ENCODE peak calls at places on chromosomes 7 and 10, in four cellular contexts. One of them, this sample, is unnamed.

GRCh38 chr10:14749051-14749809 is 25.5 kb downstream of the FAM107B start:
- DNase-seq in activated naive CD8-positive, alpha-beta T cell treated with anti-CD3 and anti-CD28 coated beads for 36 hours: no peak
- DNase-seq in CD8-positive, alpha-beta T cell: no peak
- DNase-seq in ACHN: no peak
- DNase-seq in this sample: no peak

GRCh38 chr7:24720283-24720682 is 37.0 kb downstream of the GSDME start:
- DNase-seq in CD8-positive, alpha-beta T cell: no peak
- DNase-seq in activated naive CD8-positive, alpha-beta T cell treated with anti-CD3 and anti-CD28 coated beads for 36 hours: no peak
- DNase-seq in ACHN: no peak
- DNase-seq in this sample: no peak

GRCh38 chr10:28049286-28049685 is 50.4 kb upstream of the ODAD2 start:
- DNase-seq in ACHN: no peak
- DNase-seq in CD8-positive, alpha-beta T cell: no peak
- DNase-seq in activated naive CD8-positive, alpha-beta T cell treated with anti-CD3 and anti-CD28 coated beads for 36 hours: no peak
- DNase-seq in this sample: no peak

GRCh38 chr7:145289384-145289783 is 453.5 kb upstream of the TPK1 start:
- DNase-seq in ACHN: no peak
- DNase-seq in CD8-positive, alpha-beta T cell: no peak
- DNase-seq in activated naive CD8-positive, alpha-beta T cell treated with anti-CD3 and anti-CD28 coated beads for 36 hours: no peak
- DNase-seq in this sample: no peak

GRCh38 chr10:101226888-101227736 is 2.2 kb downstream of the LBX1 start:
- DNase-seq in activated naive CD8-positive, alpha-beta T cell treated with anti-CD3 and anti-CD28 coated beads for 36 hours: no peak
- DNase-seq in ACHN: no peak
- DNase-seq in CD8-positive, alpha-beta T cell: no peak
- DNase-seq in this sample: no peak

GRCh38 chr10:103470755-103471653 is 8.0 kb downstream of the CALHM3 start:
- DNase-seq in CD8-positive, alpha-beta T cell: peak
- DNase-seq in ACHN: no peak
- DNase-seq in activated naive CD8-positive, alpha-beta T cell treated with anti-CD3 and anti-CD28 coated beads for 36 hours: peak
- DNase-seq in this sample: peak

GRCh38 chr10:4281207-4281825 is 496.3 kb upstream of the KLF6 start:
- DNase-seq in CD8-positive, alpha-beta T cell: no peak
- DNase-seq in ACHN: no peak
- DNase-seq in activated naive CD8-positive, alpha-beta T cell treated with anti-CD3 and anti-CD28 coated beads for 36 hours: no peak
- DNase-seq in this sample: no peak

GRCh38 chr10:8043569-8044306 is 10.8 kb upstream of the GATA3 start:
- DNase-seq in ACHN: no peak
- DNase-seq in activated naive CD8-positive, alpha-beta T cell treated with anti-CD3 and anti-CD28 coated beads for 36 hours: peak
- DNase-seq in CD8-positive, alpha-beta T cell: peak
- DNase-seq in this sample: no peak

GRCh38 chr7:140877249-140877524 is 47.5 kb downstream of the BRAF start:
- DNase-seq in activated naive CD8-positive, alpha-beta T cell treated with anti-CD3 and anti-CD28 coated beads for 36 hours: no peak
- DNase-seq in ACHN: peak
- DNase-seq in CD8-positive, alpha-beta T cell: no peak
- DNase-seq in this sample: no peak

GRCh38 chr7:21261627-21262564 is 166.0 kb upstream of the SP4 start:
- DNase-seq in activated naive CD8-positive, alpha-beta T cell treated with anti-CD3 and anti-CD28 coated beads for 36 hours: peak
- DNase-seq in ACHN: peak
- DNase-seq in CD8-positive, alpha-beta T cell: peak
- DNase-seq in this sample: peak

GRCh38 chr10:4053940-4054339 is 268.9 kb upstream of the KLF6 start:
- DNase-seq in ACHN: no peak
- DNase-seq in CD8-positive, alpha-beta T cell: no peak
- DNase-seq in activated naive CD8-positive, alpha-beta T cell treated with anti-CD3 and anti-CD28 coated beads for 36 hours: no peak
- DNase-seq in this sample: no peak

GRCh38 chr10:21285742-21286311 is 239.7 kb downstream of the SKIDA1 start:
- DNase-seq in activated naive CD8-positive, alpha-beta T cell treated with anti-CD3 and anti-CD28 coated beads for 36 hours: no peak
- DNase-seq in CD8-positive, alpha-beta T cell: no peak
- DNase-seq in ACHN: peak
- DNase-seq in this sample: no peak

GRCh38 chr10:101569465-101569837 is 18.6 kb downstream of the POLL start:
- DNase-seq in CD8-positive, alpha-beta T cell: no peak
- DNase-seq in ACHN: no peak
- DNase-seq in activated naive CD8-positive, alpha-beta T cell treated with anti-CD3 and anti-CD28 coated beads for 36 hours: no peak
- DNase-seq in this sample: no peak

GRCh38 chr10:5288359-5288758 is 76.4 kb upstream of the UCN3 start:
- DNase-seq in activated naive CD8-positive, alpha-beta T cell treated with anti-CD3 and anti-CD28 coated beads for 36 hours: no peak
- DNase-seq in CD8-positive, alpha-beta T cell: no peak
- DNase-seq in ACHN: no peak
- DNase-seq in this sample: no peak

GRCh38 chr7:26863504-26864308 is 684 bp downstream of the SKAP2 start:
- DNase-seq in activated naive CD8-positive, alpha-beta T cell treated with anti-CD3 and anti-CD28 coated beads for 36 hours: peak
- DNase-seq in ACHN: peak
- DNase-seq in CD8-positive, alpha-beta T cell: no peak
- DNase-seq in this sample: peak

GRCh38 chr10:14040787-14041631 is 289.7 kb downstream of the FRMD4A start:
- DNase-seq in CD8-positive, alpha-beta T cell: no peak
- DNase-seq in ACHN: no peak
- DNase-seq in activated naive CD8-positive, alpha-beta T cell treated with anti-CD3 and anti-CD28 coated beads for 36 hours: no peak
- DNase-seq in this sample: no peak

GRCh38 chr10:88154596-88155250 is 291.3 kb downstream of the PTEN start:
- DNase-seq in CD8-positive, alpha-beta T cell: no peak
- DNase-seq in activated naive CD8-positive, alpha-beta T cell treated with anti-CD3 and anti-CD28 coated beads for 36 hours: no peak
- DNase-seq in ACHN: no peak
- DNase-seq in this sample: no peak

GRCh38 chr10:84563355-84563754 is 235.0 kb downstream of the CCSER2 start:
- DNase-seq in CD8-positive, alpha-beta T cell: no peak
- DNase-seq in ACHN: no peak
- DNase-seq in activated naive CD8-positive, alpha-beta T cell treated with anti-CD3 and anti-CD28 coated beads for 36 hours: no peak
- DNase-seq in this sample: no peak

GRCh38 chr10:91756286-91756685 is 41.9 kb upstream of the TNKS2 start:
- DNase-seq in activated naive CD8-positive, alpha-beta T cell treated with anti-CD3 and anti-CD28 coated beads for 36 hours: no peak
- DNase-seq in CD8-positive, alpha-beta T cell: no peak
- DNase-seq in ACHN: no peak
- DNase-seq in this sample: no peak

GRCh38 chr10:131206136-131206995 is 105.2 kb downstream of the TCERG1L start:
- DNase-seq in activated naive CD8-positive, alpha-beta T cell treated with anti-CD3 and anti-CD28 coated beads for 36 hours: no peak
- DNase-seq in ACHN: no peak
- DNase-seq in CD8-positive, alpha-beta T cell: peak
- DNase-seq in this sample: no peak

GRCh38 chr10:63166742-63167258 is 33.7 kb downstream of the NRBF2 start:
- DNase-seq in CD8-positive, alpha-beta T cell: no peak
- DNase-seq in ACHN: peak
- DNase-seq in activated naive CD8-positive, alpha-beta T cell treated with anti-CD3 and anti-CD28 coated beads for 36 hours: no peak
- DNase-seq in this sample: no peak

GRCh38 chr7:148483941-148484340 is 106.6 kb upstream of the C7orf33 start:
- DNase-seq in activated naive CD8-positive, alpha-beta T cell treated with anti-CD3 and anti-CD28 coated beads for 36 hours: no peak
- DNase-seq in CD8-positive, alpha-beta T cell: no peak
- DNase-seq in ACHN: no peak
- DNase-seq in this sample: no peak

GRCh38 chr7:19701471-19701870 is 7.4 kb downstream of the POLR1F start:
- DNase-seq in CD8-positive, alpha-beta T cell: no peak
- DNase-seq in ACHN: no peak
- DNase-seq in activated naive CD8-positive, alpha-beta T cell treated with anti-CD3 and anti-CD28 coated beads for 36 hours: no peak
- DNase-seq in this sample: no peak

This sample was measured in activated effector memory CD4-positive, alpha-beta T cell treated with Interleukin-2 at 50 U/mL for 16 hours.